ENCODE peak calls at places on chromosomes 16 and 17, in five cellular contexts. One of them, this sample, is unnamed.

GRCh38 chr16:28999577-28999976 is 14.7 kb downstream of the LAT start:
- DNase-seq in GM03348: no peak
- DNase-seq in OCI-M1: no peak
- DNase-seq in fibroblast of lung: no peak
- DNase-seq in tibial artery: no peak
- DNase-seq in this sample: no peak

GRCh38 chr16:85098565-85098964 is 13.7 kb downstream of the CIBAR2 start:
- DNase-seq in GM03348: no peak
- DNase-seq in OCI-M1: peak; percentile 50
- DNase-seq in fibroblast of lung: no peak
- DNase-seq in tibial artery: no peak
- DNase-seq in this sample: no peak

GRCh38 chr17:47119746-47120520 is 69.2 kb downstream of the CDC27 start:
- DNase-seq in GM03348: peak; percentile 60
- DNase-seq in OCI-M1: no peak
- DNase-seq in fibroblast of lung: peak; percentile 88
- DNase-seq in tibial artery: no peak
- DNase-seq in this sample: no peak

GRCh38 chr17:75412455-75413317 is 7.2 kb upstream of the GRB2 start:
- DNase-seq in GM03348: peak; percentile 71
- DNase-seq in OCI-M1: peak; percentile 91
- DNase-seq in fibroblast of lung: peak; percentile 48
- DNase-seq in tibial artery: peak; percentile 59
- DNase-seq in this sample: peak; percentile 84

GRCh38 chr16:48740964-48741363 is 131.0 kb upstream of the N4BP1 start:
- DNase-seq in GM03348: no peak
- DNase-seq in OCI-M1: no peak
- DNase-seq in fibroblast of lung: no peak
- DNase-seq in tibial artery: no peak
- DNase-seq in this sample: no peak

GRCh38 chr17:58680038-58680369 is 11.8 kb downstream of the TEX14 start:
- DNase-seq in GM03348: no peak
- DNase-seq in OCI-M1: no peak
- DNase-seq in fibroblast of lung: no peak
- DNase-seq in tibial artery: no peak
- DNase-seq in this sample: no peak

GRCh38 chr17:62052765-62053338 is 12.2 kb downstream of the MED13 start:
- DNase-seq in GM03348: no peak
- DNase-seq in OCI-M1: no peak
- DNase-seq in fibroblast of lung: no peak
- DNase-seq in tibial artery: no peak
- DNase-seq in this sample: no peak

GRCh38 chr17:67258836-67259468 is 14.0 kb upstream of the HELZ start:
- DNase-seq in GM03348: no peak
- DNase-seq in OCI-M1: no peak
- DNase-seq in fibroblast of lung: no peak
- DNase-seq in tibial artery: no peak
- DNase-seq in this sample: no peak

GRCh38 chr16:88512728-88513674 is 57.2 kb upstream of the ZC3H18 start:
- DNase-seq in GM03348: no peak
- DNase-seq in OCI-M1: no peak
- DNase-seq in fibroblast of lung: no peak
- DNase-seq in tibial artery: no peak
- DNase-seq in this sample: no peak

GRCh38 chr16:11675561-11676511 is 7.6 kb downstream of the SNN start:
- DNase-seq in GM03348: no peak
- DNase-seq in OCI-M1: no peak
- DNase-seq in fibroblast of lung: peak; percentile 40
- DNase-seq in tibial artery: no peak
- DNase-seq in this sample: no peak

This sample was measured in ecto neural progenitor cell.